ENCODE peak calls at places on chromosomes 5 and 9, in four cellular contexts. One of them, this sample, is unnamed. For H3K4me1, the result is how much of the 10 kb centered on the place peaks cover.

GRCh38 chr9:77926314-77926959 is 105.2 kb downstream of the GNAQ start:
- DNase-seq in OCI-LY7: no peak
- DNase-seq in fibroblast of lung: peak
- DNase-seq in H1: no peak
- DNase-seq in this sample: peak

GRCh38 chr5:139808481-139809330 is 13.1 kb downstream of the PSD2 start:
- DNase-seq in fibroblast of lung: peak
- DNase-seq in OCI-LY7: peak
- DNase-seq in H1: peak
- DNase-seq in this sample: no peak

GRCh38 chr5:35828092-35828598 is 28.5 kb upstream of the IL7R start:
- DNase-seq in H1: no peak
- DNase-seq in fibroblast of lung: no peak
- DNase-seq in OCI-LY7: no peak
- DNase-seq in this sample: no peak

GRCh38 chr9:93156475-93157008 is 22.5 kb upstream of the NINJ1 start:
- DNase-seq in OCI-LY7: no peak
- DNase-seq in H1: no peak
- DNase-seq in fibroblast of lung: no peak
- DNase-seq in this sample: no peak

GRCh38 chr5:65034029-65034781 is 265.5 kb downstream of the CWC27 start:
- DNase-seq in H1: no peak
- DNase-seq in OCI-LY7: peak
- DNase-seq in fibroblast of lung: peak
- DNase-seq in this sample: no peak

GRCh38 chr5:133226186-133226585 is 174.4 kb downstream of the HSPA4 start:
- DNase-seq in fibroblast of lung: no peak
- DNase-seq in H1: no peak
- DNase-seq in OCI-LY7: no peak
- DNase-seq in this sample: no peak

GRCh38 chr5:124628721-124629596 is 117.5 kb downstream of the ZNF608 start:
- DNase-seq in fibroblast of lung: peak
- DNase-seq in OCI-LY7: no peak
- DNase-seq in H1: no peak
- DNase-seq in this sample: peak

GRCh38 chr9:130328349-130328801 is 62.8 kb downstream of the HMCN2 start:
- DNase-seq in H1: no peak
- DNase-seq in OCI-LY7: no peak
- DNase-seq in fibroblast of lung: peak
- DNase-seq in this sample: peak

GRCh38 chr5:17216176-17216973 is 1.1 kb upstream of the BASP1 start:
- DNase-seq in fibroblast of lung: peak
- DNase-seq in OCI-LY7: peak
- DNase-seq in H1: peak
- DNase-seq in this sample: no peak

GRCh38 chr9:96483733-96484240 is 33.8 kb downstream of the HABP4 start:
- DNase-seq in H1: no peak
- DNase-seq in OCI-LY7: no peak
- DNase-seq in fibroblast of lung: no peak
- DNase-seq in this sample: no peak

GRCh38 chr5:9423611-9424010 is 122.3 kb downstream of the SEMA5A start:
- DNase-seq in fibroblast of lung: peak
- DNase-seq in H1: no peak
- DNase-seq in OCI-LY7: no peak
- DNase-seq in this sample: peak

GRCh38 chr5:88954511-88954910 is 71.5 kb upstream of the MEF2C start:
- DNase-seq in OCI-LY7: no peak
- DNase-seq in H1: no peak
- DNase-seq in fibroblast of lung: peak
- DNase-seq in this sample: peak

GRCh38 chr5:82147860-82148573 is 130.1 kb downstream of the RPS23 start:
- DNase-seq in fibroblast of lung: peak
- DNase-seq in H1: no peak
- DNase-seq in OCI-LY7: no peak
- DNase-seq in this sample: peak

GRCh38 chr9:92097997-92098482 is 17.2 kb downstream of the SPTLC1 start:
- DNase-seq in OCI-LY7: no peak
- DNase-seq in H1: no peak
- DNase-seq in fibroblast of lung: peak
- DNase-seq in this sample: peak

GRCh38 chr5:77210091-77211012 is at the start of gene PDE8B:
- DNase-seq in OCI-LY7: no peak
- DNase-seq in H1: peak
- DNase-seq in fibroblast of lung: no peak
- DNase-seq in this sample: no peak

GRCh38 chr5:61603211-61603908 is 271.3 kb downstream of the ZSWIM6 start:
- DNase-seq in OCI-LY7: no peak
- DNase-seq in H1: no peak
- DNase-seq in fibroblast of lung: no peak
- DNase-seq in this sample: peak

GRCh38 chr5:10310073-10310779 is 2.5 kb upstream of the CMBL start:
- DNase-seq in H1: no peak
- DNase-seq in OCI-LY7: no peak
- DNase-seq in fibroblast of lung: peak
- DNase-seq in this sample: peak

GRCh38 chr9:138015021-138015829 is 137.6 kb downstream of the CACNA1B start:
- DNase-seq in fibroblast of lung: no peak
- DNase-seq in H1: no peak
- DNase-seq in OCI-LY7: no peak
- DNase-seq in this sample: no peak

GRCh38 chr5:119346404-119346803 is 9.4 kb upstream of the TNFAIP8 start:
- DNase-seq in fibroblast of lung: no peak
- DNase-seq in OCI-LY7: no peak
- DNase-seq in H1: no peak
- DNase-seq in this sample: no peak

GRCh38 chr5:178113841-178114324 is 551 bp downstream of the N4BP3 start:
- DNase-seq in H1: peak
- DNase-seq in fibroblast of lung: no peak
- DNase-seq in OCI-LY7: peak
- DNase-seq in this sample: no peak

GRCh38 chr5:22928821-22929482 is 75.8 kb upstream of the CDH12 start:
- DNase-seq in OCI-LY7: no peak
- DNase-seq in H1: peak
- DNase-seq in fibroblast of lung: no peak
- DNase-seq in this sample: no peak

GRCh38 chr9:130555968-130556367 is 23.4 kb upstream of the FUBP3 start:
- DNase-seq in fibroblast of lung: no peak
- DNase-seq in OCI-LY7: no peak
- DNase-seq in H1: no peak
- DNase-seq in this sample: peak

GRCh38 chr5:43041131-43041668 is 1.1 kb upstream of the ANXA2R start:
- DNase-seq in H1: no peak
- DNase-seq in OCI-LY7: peak
- DNase-seq in fibroblast of lung: no peak
- DNase-seq in this sample: no peak

GRCh38 chr5:147341382-147341781 is 106.6 kb downstream of the STK32A start:
- DNase-seq in OCI-LY7: no peak
- DNase-seq in H1: no peak
- DNase-seq in fibroblast of lung: no peak
- DNase-seq in this sample: no peak

GRCh38 chr5:61919920-61920319 is 386.1 kb upstream of the KIF2A start:
- DNase-seq in OCI-LY7: no peak
- DNase-seq in H1: no peak
- DNase-seq in fibroblast of lung: no peak
- DNase-seq in this sample: peak

GRCh38 chr5:78792342-78793055 is 143.9 kb upstream of the LHFPL2 start:
- DNase-seq in fibroblast of lung: no peak
- DNase-seq in OCI-LY7: peak
- DNase-seq in H1: no peak
- DNase-seq in this sample: no peak

GRCh38 chr5:32887390-32887789 is 176.3 kb downstream of the NPR3 start:
- DNase-seq in OCI-LY7: no peak
- DNase-seq in H1: no peak
- DNase-seq in fibroblast of lung: no peak
- DNase-seq in this sample: no peak

GRCh38 chr9:133981958-133982681 is 10.0 kb downstream of the VAV2 start:
- DNase-seq in fibroblast of lung: no peak
- DNase-seq in OCI-LY7: no peak
- DNase-seq in H1: no peak
- DNase-seq in this sample: no peak

GRCh38 chr5:60207031-60207430 is 313.5 kb upstream of the PDE4D start:
- DNase-seq in H1: no peak
- DNase-seq in OCI-LY7: peak
- DNase-seq in fibroblast of lung: no peak
- DNase-seq in this sample: no peak

GRCh38 chr5:78300464-78301045 is 6.1 kb upstream of the AP3B1 start:
- DNase-seq in H1: no peak
- DNase-seq in fibroblast of lung: peak
- DNase-seq in OCI-LY7: peak
- DNase-seq in this sample: no peak

GRCh38 chr9:100725376-100725775 is 147.5 kb downstream of the CAVIN4 start:
- DNase-seq in OCI-LY7: no peak
- DNase-seq in H1: no peak
- DNase-seq in fibroblast of lung: no peak
- DNase-seq in this sample: no peak

GRCh38 chr5:59661306-59661705 is 232.2 kb downstream of the PDE4D start:
- DNase-seq in OCI-LY7: no peak
- DNase-seq in fibroblast of lung: peak
- DNase-seq in H1: no peak
- DNase-seq in this sample: no peak

GRCh38 chr9:134736791-134737489 is 95.3 kb downstream of the COL5A1 start:
- DNase-seq in OCI-LY7: no peak
- DNase-seq in H1: no peak
- DNase-seq in fibroblast of lung: no peak
- DNase-seq in this sample: no peak

GRCh38 chr5:81232449-81233079 is 558 bp upstream of the CKMT2 start:
- DNase-seq in H1: peak
- DNase-seq in fibroblast of lung: peak
- DNase-seq in OCI-LY7: no peak
- DNase-seq in this sample: no peak

GRCh38 chr9:19161257-19162025 is 34.1 kb upstream of the PLIN2 start:
- DNase-seq in fibroblast of lung: peak
- DNase-seq in H1: no peak
- DNase-seq in OCI-LY7: no peak
- DNase-seq in this sample: peak

GRCh38 chr9:137384116-137384756 is 38.7 kb downstream of the EXD3 start:
- DNase-seq in fibroblast of lung: peak
- DNase-seq in H1: no peak
- DNase-seq in OCI-LY7: no peak
- DNase-seq in this sample: peak

GRCh38 chr9:99226054-99226453 is 4.0 kb downstream of the SEC61B start:
- DNase-seq in OCI-LY7: no peak
- DNase-seq in H1: no peak
- DNase-seq in fibroblast of lung: no peak
- DNase-seq in this sample: no peak

GRCh38 chr9:99224445-99224844 is 2.4 kb downstream of the SEC61B start:
- DNase-seq in OCI-LY7: no peak
- DNase-seq in H1: no peak
- DNase-seq in fibroblast of lung: no peak
- DNase-seq in this sample: no peak

GRCh38 chr9:99221623-99222415 is at the start of the genes ALG2 and SEC61B:
- DNase-seq in OCI-LY7: peak
- DNase-seq in H1: peak
- DNase-seq in fibroblast of lung: peak
- DNase-seq in this sample: peak

GRCh38 chr9:99221266-99221622 is 498 bp downstream of the ALG2 start:
- DNase-seq in fibroblast of lung: no peak
- DNase-seq in H1: no peak
- DNase-seq in OCI-LY7: no peak
- DNase-seq in this sample: no peak

GRCh38 chr9:99222416-99223280 is 566 bp downstream of the SEC61B start:
- DNase-seq in H1: no peak
- DNase-seq in fibroblast of lung: no peak
- DNase-seq in OCI-LY7: no peak
- DNase-seq in this sample: peak
- H3K4me1 ChIP-seq in H1: under half
- H3K4me1 ChIP-seq in fibroblast of lung: under half
- H3K4me1 ChIP-seq in OCI-LY7: under half
- H3K4me1 ChIP-seq in this sample: under half

GRCh38 chr5:168752416-168753190 is 173.4 kb upstream of the PANK3 start:
- DNase-seq in H1: no peak
- DNase-seq in OCI-LY7: no peak
- DNase-seq in fibroblast of lung: no peak
- DNase-seq in this sample: no peak
- H3K4me2 ChIP-seq in H1: no peak
- H3K4me2 ChIP-seq in OCI-LY7: no peak
- H3K4me2 ChIP-seq in fibroblast of lung: no peak
- H3K4me2 ChIP-seq in this sample: no peak

GRCh38 chr5:125659316-125660071 is 763.7 kb upstream of the GRAMD2B start:
- DNase-seq in H1: no peak
- DNase-seq in fibroblast of lung: peak
- DNase-seq in OCI-LY7: no peak
- DNase-seq in this sample: peak

GRCh38 chr5:125654392-125654791 is 768.8 kb upstream of the GRAMD2B start:
- DNase-seq in H1: no peak
- DNase-seq in fibroblast of lung: no peak
- DNase-seq in OCI-LY7: no peak
- DNase-seq in this sample: no peak

GRCh38 chr5:125657936-125658335 is 765.3 kb upstream of the GRAMD2B start:
- DNase-seq in OCI-LY7: no peak
- DNase-seq in H1: no peak
- DNase-seq in fibroblast of lung: no peak
- DNase-seq in this sample: no peak

GRCh38 chr5:125660231-125660895 is 762.8 kb upstream of the GRAMD2B start:
- DNase-seq in fibroblast of lung: peak
- DNase-seq in OCI-LY7: no peak
- DNase-seq in H1: no peak
- DNase-seq in this sample: peak

DNA sequence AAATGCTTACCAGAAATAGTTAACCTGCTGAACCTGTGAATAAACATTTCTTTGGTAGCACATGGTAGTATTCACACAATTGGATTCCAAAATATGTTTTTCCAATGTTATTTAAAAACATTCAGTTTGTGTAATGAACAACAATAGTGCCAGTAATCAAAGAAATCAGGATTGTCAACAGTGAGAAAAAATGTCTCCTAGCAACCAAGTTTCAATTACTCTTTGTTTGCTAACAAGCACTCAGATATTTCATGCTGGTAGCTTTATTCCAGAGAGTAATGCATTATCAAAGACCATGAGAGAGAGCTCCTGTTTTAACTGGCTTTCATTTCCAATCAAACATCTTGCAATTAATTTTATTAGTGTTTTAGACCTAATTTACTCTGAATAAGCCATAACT is 768.1 kb upstream of the GRAMD2B start:
- DNase-seq in OCI-LY7: no peak
- DNase-seq in fibroblast of lung: no peak
- DNase-seq in H1: no peak
- DNase-seq in this sample: no peak
- H3K4me1 ChIP-seq in OCI-LY7: under half
- H3K4me1 ChIP-seq in fibroblast of lung: under half
- H3K4me1 ChIP-seq in H1: under half
- H3K4me1 ChIP-seq in this sample: under half

GRCh38 chr9:127928232-127929043 is 2.1 kb downstream of the PIP5KL1 start:
- DNase-seq in H1: no peak
- DNase-seq in fibroblast of lung: no peak
- DNase-seq in OCI-LY7: no peak
- DNase-seq in this sample: no peak

GRCh38 chr9:127934248-127934647 is 3.4 kb downstream of the DPM2 start:
- DNase-seq in fibroblast of lung: no peak
- DNase-seq in H1: no peak
- DNase-seq in OCI-LY7: no peak
- DNase-seq in this sample: no peak

GRCh38 chr9:127930298-127931091 is at the start of gene PIP5KL1:
- DNase-seq in H1: peak
- DNase-seq in fibroblast of lung: peak
- DNase-seq in OCI-LY7: peak
- DNase-seq in this sample: peak

GRCh38 chr9:127929044-127929979 is 1.3 kb downstream of the PIP5KL1 start:
- DNase-seq in H1: no peak
- DNase-seq in fibroblast of lung: no peak
- DNase-seq in OCI-LY7: no peak
- DNase-seq in this sample: no peak

GRCh38 chr9:127931092-127931881 is 710 bp upstream of the PIP5KL1 start:
- DNase-seq in fibroblast of lung: peak
- DNase-seq in H1: peak
- DNase-seq in OCI-LY7: no peak
- DNase-seq in this sample: peak
- H3K4me2 ChIP-seq in fibroblast of lung: peak
- H3K4me2 ChIP-seq in H1: peak
- H3K4me2 ChIP-seq in OCI-LY7: peak
- H3K4me2 ChIP-seq in this sample: peak

This sample was measured in astrocyte.